ENCODE peak calls at places on chromosomes 16 and 17, in nine cellular contexts. X is Peyer's patch, P is endothelial cell, Z is left ventricle myocardium inferior, S is WERI-Rb-1, D is CD14-positive monocyte, F is AG09319, R is AG04450, L is fibroblast of villous mesenchyme. M is an unnamed sample.

GRCh38 chr17:83101805-83102480 is 22.5 kb downstream of the METRNL start:
- DNase-seq in S (no peak), Z (no peak), L (peak), R (no peak), F (no peak), P (no peak), X (peak), D (no peak), M (no peak)

GRCh38 chr16:75379339-75379738 is 54.0 kb downstream of the CFDP1 start:
- DNase-seq in P (no peak), Z (no peak), L (no peak), S (no peak), R (no peak), D (no peak), F (no peak), X (no peak), M (peak)

GRCh38 chr16:16052916-16053315 is 103.5 kb downstream of the ABCC1 start:
- DNase-seq in F (no peak), Z (no peak), X (no peak), P (no peak), D (no peak), R (peak), L (peak), S (no peak), M (no peak)

GRCh38 chr17:40648326-40648968 is 829 bp upstream of the SMARCE1 start:
- DNase-seq in F (peak), X (peak), P (no peak), D (no peak), L (no peak), S (no peak), R (no peak), Z (peak), M (no peak)

GRCh38 chr17:59829217-59830006 is 63.3 kb downstream of the TUBD1 start:
- DNase-seq in S (no peak), D (peak), L (peak), Z (no peak), R (peak), F (no peak), P (no peak), X (peak), M (peak)

GRCh38 chr17:41740506-41740905 is 6.1 kb upstream of the HAP1 start:
- DNase-seq in Z (no peak), D (no peak), R (no peak), X (no peak), P (no peak), S (no peak), F (no peak), L (no peak), M (no peak)

GRCh38 chr17:65560628-65561371 is 648 bp downstream of the AXIN2 start:
- DNase-seq in P (peak), L (peak), S (peak), Z (peak), X (peak), D (no peak), F (peak), R (peak), M (peak)

GRCh38 chr17:42682400-42683384 is at the start of gene CNTNAP1:
- DNase-seq in L (peak), R (no peak), P (peak), F (no peak), X (no peak), Z (peak), D (no peak), S (peak), M (peak)

GRCh38 chr17:56887552-56888467 is 26.0 kb downstream of the TRIM25 start:
- DNase-seq in Z (no peak), R (no peak), D (no peak), X (peak), L (no peak), F (no peak), S (no peak), P (no peak), M (no peak)

GRCh38 chr17:42750730-42751356 is 6.0 kb upstream of the EZH1 start:
- DNase-seq in P (no peak), Z (no peak), D (no peak), F (no peak), R (no peak), S (no peak), X (no peak), L (no peak), M (no peak)

GRCh38 chr17:13688716-13689115 is 87.0 kb upstream of the HS3ST3A1 start:
- DNase-seq in R (no peak), D (no peak), F (no peak), S (no peak), Z (no peak), X (no peak), P (no peak), L (no peak), M (no peak)

GRCh38 chr17:45273551-45273957 is 11.7 kb upstream of the SPATA32 start:
- DNase-seq in L (no peak), F (no peak), S (peak), X (no peak), D (no peak), Z (no peak), P (no peak), R (no peak), M (no peak)

GRCh38 chr16:766820-767640 is 6.5 kb downstream of the MSLN start:
- DNase-seq in Z (no peak), S (no peak), P (no peak), L (no peak), D (no peak), X (no peak), F (no peak), R (no peak), M (no peak)

GRCh38 chr16:29310852-29311314 is 95.6 kb downstream of the NPIPB11 start:
- DNase-seq in F (no peak), R (no peak), S (no peak), Z (no peak), D (no peak), L (no peak), P (no peak), X (no peak), M (no peak)
- TF ChIP-seq CTCF in F (peak), R (no peak), S (no peak), Z (peak), D (no peak), L (no peak), P (no peak), X (no peak), M (no peak)

DNA sequence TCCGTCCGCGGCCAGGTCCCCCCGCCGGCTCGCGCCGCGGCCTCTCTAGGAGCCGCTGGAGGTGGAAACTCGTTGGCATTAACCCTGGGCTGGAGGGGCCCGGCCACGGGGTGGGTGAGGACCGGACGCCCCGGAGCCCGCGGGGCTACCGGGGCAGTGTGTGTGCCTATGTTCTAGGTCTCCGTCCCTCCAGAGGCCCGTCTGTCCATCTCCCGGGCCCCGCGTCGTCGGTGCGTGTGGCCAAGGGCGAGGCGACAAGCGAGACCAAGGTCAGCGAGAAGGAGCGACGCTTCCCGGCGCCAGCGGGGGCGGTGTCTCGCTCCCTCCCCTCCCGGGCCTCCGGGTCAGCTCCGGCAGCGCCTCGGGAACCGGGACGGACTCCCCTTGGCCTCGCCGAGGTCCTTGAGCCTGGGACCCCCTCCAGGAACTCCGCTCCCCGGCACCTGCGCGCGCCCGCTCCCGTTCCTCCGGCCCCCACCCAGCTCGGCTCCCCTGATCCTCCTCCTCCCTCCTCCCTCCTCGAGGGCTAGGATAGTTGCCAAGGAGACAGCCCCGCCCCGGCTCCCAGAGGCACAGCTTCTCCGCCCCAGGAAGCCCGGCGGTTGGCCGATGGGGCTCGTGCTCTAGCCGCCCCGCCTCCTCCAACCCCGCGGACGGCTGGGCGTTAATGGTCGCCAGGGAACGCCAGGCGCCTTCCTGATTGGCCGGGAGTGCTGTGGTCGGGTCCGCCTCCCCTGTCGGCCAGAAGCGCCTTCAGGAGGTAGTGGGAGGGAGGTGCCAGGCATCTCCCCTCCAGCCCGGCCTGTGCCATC is 663 bp upstream of the ZNF768 start:
- DNase-seq in F (peak), D (peak), Z (peak), X (peak), R (peak), L (peak), P (peak), S (peak), M (peak)
- TF ChIP-seq CTCF in F (peak), D (peak), Z (peak), X (no peak), R (peak), L (peak), P (peak), S (peak), M (no peak)

GRCh38 chr16:55703003-55704001 is 47.5 kb downstream of the SLC6A2 start:
- DNase-seq in X (no peak), P (peak), D (no peak), F (peak), L (peak), Z (no peak), R (peak), S (peak), M (peak)
- TF ChIP-seq CTCF in X (no peak), P (peak), D (peak), F (peak), L (peak), Z (peak), R (peak), S (peak), M (peak)

GRCh38 chr17:73197141-73197540 is 4.3 kb downstream of the COG1 start:
- DNase-seq in D (no peak), P (no peak), F (no peak), X (peak), R (no peak), Z (no peak), L (no peak), S (no peak), M (no peak)

GRCh38 chr17:73194514-73195222 is 1.8 kb downstream of the COG1 start:
- DNase-seq in D (no peak), L (peak), Z (no peak), P (no peak), R (peak), S (no peak), X (peak), F (no peak), M (no peak)

GRCh38 chr17:73198930-73199260 is 6.0 kb downstream of the COG1 start:
- DNase-seq in S (no peak), L (no peak), R (no peak), P (no peak), D (no peak), F (no peak), Z (no peak), X (peak), M (no peak)

GRCh38 chr17:73198201-73198929 is 5.5 kb downstream of the COG1 start:
- DNase-seq in F (no peak), D (no peak), Z (no peak), P (no peak), R (no peak), L (no peak), S (no peak), X (peak), M (no peak)

GRCh38 chr17:73196500-73196899 is 3.6 kb downstream of the COG1 start:
- DNase-seq in D (no peak), S (no peak), L (peak), X (peak), F (no peak), R (no peak), P (peak), Z (no peak), M (no peak)
- TF ChIP-seq CTCF in D (no peak), S (no peak), L (peak), X (no peak), F (peak), R (peak), P (peak), Z (peak), M (no peak)

GRCh38 chr17:55820675-55821074 is 69.8 kb downstream of the PCTP start:
- DNase-seq in Z (no peak), F (no peak), D (no peak), R (no peak), S (no peak), L (no peak), X (no peak), P (no peak), M (no peak)

GRCh38 chr17:55830210-55830609 is 79.4 kb downstream of the PCTP start:
- DNase-seq in R (no peak), S (peak), D (no peak), Z (no peak), L (no peak), X (no peak), F (no peak), P (no peak), M (no peak)

GRCh38 chr17:55830699-55831098 is 79.8 kb downstream of the PCTP start:
- DNase-seq in P (no peak), Z (no peak), R (no peak), D (no peak), F (no peak), S (peak), X (no peak), L (no peak), M (no peak)

DNA sequence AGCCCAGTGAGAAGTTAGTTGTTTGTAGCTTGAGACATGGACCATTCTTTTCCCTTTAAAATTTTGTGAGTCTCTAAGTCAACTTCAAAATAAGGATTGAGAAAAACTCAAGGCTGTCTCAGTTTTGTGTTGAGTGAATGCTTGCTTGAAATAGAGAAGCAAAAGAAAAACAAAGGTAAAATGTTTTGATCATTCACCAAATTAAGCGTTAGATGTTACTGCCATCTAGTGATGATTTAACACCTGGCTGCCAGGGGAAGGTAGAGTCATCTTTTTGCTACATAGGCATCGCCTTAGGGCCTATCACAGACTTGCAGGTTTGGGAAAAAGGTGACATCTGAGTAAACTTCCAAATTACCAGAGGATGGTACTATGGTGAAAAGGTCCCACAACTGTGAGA is 74.4 kb downstream of the PCTP start:
- DNase-seq in L (no peak), Z (no peak), D (no peak), X (no peak), S (no peak), R (no peak), P (no peak), F (no peak), M (no peak)
- TF ChIP-seq CTCF in L (peak), Z (peak), D (no peak), X (no peak), S (peak), R (no peak), P (no peak), F (no peak), M (peak)

DNA sequence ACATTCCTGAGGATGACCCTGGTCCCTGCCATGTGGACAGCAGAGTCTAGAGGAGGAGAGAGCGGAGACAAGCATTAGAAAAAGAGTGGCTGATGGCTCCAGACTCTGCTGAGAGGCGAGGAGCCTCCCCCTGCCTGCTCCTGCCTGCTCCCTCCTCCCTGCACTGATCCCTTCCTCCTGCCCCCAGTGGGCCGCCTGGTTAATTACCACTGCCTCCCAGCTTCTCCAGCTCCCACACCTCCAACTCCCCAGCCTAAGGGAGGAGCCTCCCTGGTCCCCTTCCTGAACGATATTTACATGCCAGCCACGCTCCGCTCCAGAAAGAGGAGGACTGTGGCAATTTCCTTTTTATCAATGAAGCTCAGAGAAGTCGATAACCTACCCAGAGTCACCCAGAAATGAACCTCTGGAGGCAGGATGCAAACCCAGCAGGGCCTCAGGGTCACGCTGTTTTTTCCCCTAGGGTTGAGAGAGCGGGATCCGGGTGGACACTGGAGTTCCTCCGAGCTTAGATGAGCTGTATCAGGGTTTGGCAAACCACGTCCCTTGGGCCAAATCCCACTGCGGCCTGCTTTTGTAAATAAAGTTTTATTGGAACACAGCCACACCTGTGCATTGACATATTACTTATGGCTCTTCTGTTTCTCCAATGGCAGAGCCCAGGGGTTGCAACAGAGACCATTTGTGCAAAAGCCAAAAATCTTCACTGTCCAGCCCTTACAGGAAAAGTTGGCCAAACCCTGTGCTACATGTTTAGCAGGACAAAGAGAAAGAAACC is 27.1 kb upstream of the JPH3 start:
- DNase-seq in R (no peak), X (no peak), D (no peak), Z (no peak), F (no peak), L (peak), P (peak), S (peak), M (no peak)
- TF ChIP-seq CTCF in R (no peak), X (no peak), D (no peak), Z (no peak), F (no peak), L (peak), P (no peak), S (peak), M (no peak)

M was measured in activated CD8-positive, alpha-beta T cell treated with anti-CD3 and anti-CD28 coated beads for 36 hours.